ENCODE peak calls at places on chromosomes 4 and X, in four cellular contexts. O is right lobe of liver, L is HCT116, K is left lung. S is an unnamed sample.

GRCh38 chr4:176883108-176883550 is 90.4 kb upstream of the VEGFC start:
- DNase-seq in O (no peak), L (no peak), K (no peak), S (no peak)

GRCh38 chrX:48696301-48697181 is at the start of gene SUV39H1:
- DNase-seq in K (peak), O (peak), L (peak), S (peak)

GRCh38 chrX:265502-265901 is 15.7 kb upstream of the PLCXD1 start:
- DNase-seq in O (no peak), K (no peak), L (no peak), S (no peak)

GRCh38 chrX:95662200-95662599 is 1022.4 kb upstream of the DIAPH2 start:
- DNase-seq in O (no peak), K (no peak), L (no peak), S (no peak)

GRCh38 chr4:59369228-59369627 is 1830.9 kb upstream of the ADGRL3 start:
- DNase-seq in O (no peak), L (no peak), K (no peak), S (no peak)

GRCh38 chr4:151801547-151802516 is 41.0 kb upstream of the GATB start:
- DNase-seq in L (peak), K (no peak), O (no peak), S (peak)

GRCh38 chrX:32408389-32408788 is 803.0 kb downstream of the DMD start:
- DNase-seq in L (no peak), K (no peak), O (no peak), S (peak)

GRCh38 chr4:80309301-80310004 is 26.1 kb upstream of the CFAP299 start:
- DNase-seq in L (no peak), K (no peak), O (no peak), S (no peak)

GRCh38 chrX:16743604-16744325 is 24.4 kb downstream of the SYAP1 start:
- DNase-seq in O (peak), K (no peak), L (no peak), S (no peak)

GRCh38 chr4:185341377-185341776 is 54.3 kb downstream of the LRP2BP start:
- DNase-seq in O (no peak), K (no peak), L (no peak), S (no peak)

GRCh38 chr4:8472689-8473197 is 32.2 kb downstream of the TRMT44 start:
- DNase-seq in O (no peak), K (no peak), L (no peak), S (no peak)

GRCh38 chr4:5972571-5972970 is 45.7 kb downstream of the C4orf50 start:
- DNase-seq in L (no peak), K (no peak), O (no peak), S (no peak)

GRCh38 chr4:7936963-7937362 is 2.7 kb downstream of the AFAP1 start:
- DNase-seq in O (no peak), K (no peak), L (no peak), S (no peak)

GRCh38 chrX:16658284-16658683 is 8.3 kb downstream of the S100G start:
- DNase-seq in K (no peak), O (no peak), L (no peak), S (no peak)

GRCh38 chr4:107734120-107734519 is 14.1 kb upstream of the PAPSS1 start:
- DNase-seq in K (no peak), L (no peak), O (no peak), S (peak)
- TF ChIP-seq CTCF in K (no peak), L (peak), O (peak), S (no peak)

GRCh38 chr4:159577241-159577640 is 474.4 kb downstream of the RAPGEF2 start:
- DNase-seq in L (no peak), O (no peak), K (no peak), S (no peak)
- TF ChIP-seq CTCF in L (no peak), O (no peak), K (no peak), S (no peak)

GRCh38 chr4:28354874-28355273 is 1494.2 kb downstream of the STIM2 start:
- DNase-seq in L (no peak), O (no peak), K (no peak), S (no peak)

GRCh38 chr4:28362169-28362568 is 1501.5 kb downstream of the STIM2 start:
- DNase-seq in O (no peak), K (no peak), L (no peak), S (no peak)

GRCh38 chr4:28360681-28361080 is 1500.0 kb downstream of the STIM2 start:
- DNase-seq in O (no peak), L (no peak), K (no peak), S (no peak)

DNA sequence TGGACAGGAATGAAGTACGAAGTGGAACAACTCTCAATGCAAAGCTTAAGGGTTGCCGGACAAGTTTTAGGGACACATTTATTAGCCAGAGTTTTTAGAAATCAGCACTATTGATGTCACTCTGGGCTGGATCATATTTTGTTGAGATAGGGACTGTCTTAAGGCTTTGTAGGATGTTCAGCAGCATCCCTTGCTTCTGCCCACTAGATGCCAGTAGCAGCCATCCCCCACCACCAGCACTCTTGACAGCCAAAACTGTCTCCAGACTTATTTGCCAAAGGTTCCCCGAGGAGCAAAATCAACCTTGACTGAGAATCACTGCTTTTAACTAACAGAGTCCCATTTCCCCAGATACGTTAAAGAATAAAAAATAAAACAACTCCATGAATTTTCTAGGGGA is 1497.3 kb downstream of the STIM2 start:
- DNase-seq in K (no peak), O (no peak), L (peak), S (no peak)
- TF ChIP-seq CTCF in K (no peak), O (no peak), L (peak), S (no peak)

GRCh38 chr4:136400829-136401228 is 1131.5 kb downstream of the PCDH18 start:
- DNase-seq in L (no peak), K (no peak), O (no peak), S (no peak)
- TF ChIP-seq CTCF in L (peak), K (no peak), O (no peak), S (no peak)

DNA sequence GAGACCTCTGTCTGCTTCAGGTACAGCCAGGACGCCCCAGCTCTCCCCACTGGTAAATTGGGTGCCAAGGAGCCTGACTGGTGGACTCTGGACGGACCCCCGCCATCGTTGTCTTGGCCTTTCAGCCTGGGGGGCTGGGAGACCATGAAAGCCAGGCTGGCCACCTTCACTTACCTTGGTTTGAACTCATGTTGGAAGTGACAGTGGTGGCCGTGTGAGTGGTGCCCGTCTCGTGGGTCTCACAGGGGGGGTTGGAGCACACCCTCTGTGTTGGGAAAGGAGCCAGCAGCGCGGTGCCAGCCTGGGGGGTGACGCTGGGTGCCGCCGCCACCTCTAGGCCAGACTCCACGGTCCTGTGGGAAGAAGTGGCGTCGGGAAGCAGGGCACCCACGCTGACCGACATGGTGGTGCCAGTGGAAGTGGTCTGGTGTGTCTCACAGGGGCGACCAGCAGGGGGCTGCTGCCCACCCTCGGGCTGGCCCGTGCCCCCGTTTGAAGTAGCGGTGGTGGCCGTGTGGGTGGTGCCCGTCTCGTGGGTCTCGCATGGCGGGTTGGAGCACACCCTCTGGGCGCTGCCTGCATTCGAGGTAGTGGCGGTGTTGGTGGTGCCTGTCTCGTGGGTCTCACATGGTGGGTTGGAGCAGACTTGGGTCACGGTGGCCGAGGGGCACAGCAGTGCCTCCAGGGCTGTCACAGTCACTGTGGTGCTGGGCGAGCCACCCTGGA is 9.6 kb upstream of the RENBP start:
- DNase-seq in K (no peak), O (no peak), L (no peak), S (no peak)
- TF ChIP-seq CTCF in K (no peak), O (no peak), L (no peak), S (no peak)

DNA sequence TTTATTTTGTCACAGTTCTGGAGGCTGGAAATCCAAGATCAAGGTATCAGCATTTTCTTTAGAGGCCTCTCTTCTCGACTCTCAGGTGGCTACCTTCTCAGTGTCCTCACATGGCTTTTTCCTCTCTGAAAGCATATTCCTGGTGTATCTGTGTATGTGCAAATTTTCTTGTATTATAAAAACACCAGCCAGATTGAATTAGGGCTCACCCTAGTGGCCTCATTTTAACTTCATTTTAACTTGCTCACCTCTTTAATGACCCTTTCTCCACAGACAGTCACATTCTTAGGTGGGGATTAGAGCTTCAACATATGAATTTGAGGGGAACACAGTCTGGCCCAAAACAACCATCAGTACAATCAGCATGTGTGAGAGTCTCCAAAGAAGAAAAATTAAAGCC is 542.4 kb upstream of the FAM241A start:
- DNase-seq in L (peak), K (no peak), O (no peak), S (no peak)
- TF ChIP-seq CTCF in L (peak), K (no peak), O (no peak), S (no peak)